ENCODE peak calls at places on chromosomes 4 and X, in nine cellular contexts. V is lower leg skin, Y is tibial nerve, X is HFF-Myc, L is endodermal cell, M is fibroblast of pulmonary artery, E is fibroblast of lung, Q is natural killer cell, A is AG09309. O is an unnamed sample.

GRCh38 chr4:28229092-28229491 is 1368.5 kb downstream of the STIM2 start:
- DNase-seq in V (no peak), Y (no peak), X (no peak), L (no peak), M (no peak), E (peak), Q (no peak), A (peak), O (no peak)

GRCh38 chr4:170145120-170145519 is 55.4 kb upstream of the AADAT start:
- DNase-seq in V (no peak), Y (no peak), X (no peak), L (no peak), M (no peak), E (no peak), Q (no peak), A (no peak), O (no peak)

GRCh38 chr4:41205130-41205529 is 9.2 kb downstream of the APBB2 start:
- DNase-seq in V (no peak), Y (no peak), X (no peak), L (no peak), M (no peak), E (no peak), Q (no peak), A (no peak), O (no peak)

GRCh38 chr4:171130126-171130801 is 682.9 kb upstream of the GALNTL6 start:
- DNase-seq in V (no peak), Y (no peak), X (no peak), L (no peak), M (no peak), E (no peak), Q (no peak), A (no peak), O (no peak)

GRCh38 chr4:10018818-10019438 is 2.4 kb downstream of the SLC2A9 start:
- DNase-seq in V (peak), Y (peak), X (peak), L (peak), M (peak), E (peak), Q (peak), A (peak), O (peak)

GRCh38 chr4:87067120-87067885 is 132.5 kb downstream of the AFF1 start:
- DNase-seq in V (no peak), Y (no peak), X (no peak), L (no peak), M (no peak), E (no peak), Q (no peak), A (no peak), O (no peak)

GRCh38 chr4:30789219-30789671 is 69.1 kb downstream of the PCDH7 start:
- DNase-seq in V (no peak), Y (no peak), X (no peak), L (no peak), M (no peak), E (no peak), Q (no peak), A (no peak), O (no peak)

GRCh38 chrX:102846544-102847236 is 90.4 kb upstream of the RAB40AL start:
- DNase-seq in V (no peak), Y (no peak), X (no peak), L (no peak), M (peak), E (peak), Q (no peak), A (no peak), O (no peak)

GRCh38 chr4:40698733-40699132 is 51.0 kb upstream of the NSUN7 start:
- DNase-seq in V (no peak), Y (no peak), X (no peak), L (no peak), M (no peak), E (no peak), Q (no peak), A (no peak), O (no peak)

GRCh38 chr4:51942108-51942832 is 77.9 kb downstream of the LRRC66 start:
- DNase-seq in V (no peak), Y (no peak), X (no peak), L (no peak), M (no peak), E (peak), Q (no peak), A (no peak), O (no peak)

GRCh38 chr4:114921191-114921590 is 192.2 kb downstream of the NDST4 start:
- DNase-seq in V (no peak), Y (no peak), X (no peak), L (no peak), M (no peak), E (no peak), Q (no peak), A (no peak), O (no peak)

GRCh38 chr4:107210450-107211239 is 174.5 kb upstream of the DKK2 start:
- DNase-seq in V (no peak), Y (no peak), X (no peak), L (peak), M (peak), E (peak), Q (no peak), A (no peak), O (no peak)

GRCh38 chr4:27176400-27176799 is 315.8 kb downstream of the STIM2 start:
- DNase-seq in V (no peak), Y (no peak), X (no peak), L (peak), M (peak), E (peak), Q (no peak), A (peak), O (no peak)

GRCh38 chr4:108814327-108814726 is 51.5 kb upstream of the ETNPPL start:
- DNase-seq in V (no peak), Y (no peak), X (no peak), L (no peak), M (no peak), E (no peak), Q (no peak), A (no peak), O (no peak)

GRCh38 chrX:121579016-121579760 is 531.8 kb downstream of the GLUD2 start:
- DNase-seq in V (no peak), Y (peak), X (peak), L (no peak), M (peak), E (peak), Q (no peak), A (no peak), O (no peak)

GRCh38 chr4:140291259-140291658 is 82.2 kb upstream of the SCOC start:
- DNase-seq in V (no peak), Y (no peak), X (no peak), L (no peak), M (no peak), E (no peak), Q (no peak), A (no peak), O (no peak)

GRCh38 chrX:129540068-129540653 is at the start of gene OCRL:
- DNase-seq in V (peak), Y (peak), X (no peak), L (peak), M (peak), E (peak), Q (peak), A (no peak), O (peak)

GRCh38 chr4:4837921-4838601 is 21.4 kb upstream of the MSX1 start:
- DNase-seq in V (peak), Y (no peak), X (peak), L (peak), M (no peak), E (peak), Q (no peak), A (no peak), O (no peak)

GRCh38 chrX:151973851-151974335 is 583 bp downstream of the GABRE start:
- DNase-seq in V (peak), Y (no peak), X (no peak), L (no peak), M (no peak), E (peak), Q (no peak), A (no peak), O (no peak)

GRCh38 chrX:3346436-3347329 is at the start of gene MXRA5:
- DNase-seq in V (no peak), Y (no peak), X (no peak), L (peak), M (peak), E (peak), Q (no peak), A (peak), O (no peak)

GRCh38 chr4:117429061-117429460 is 343.7 kb upstream of the TRAM1L1 start:
- DNase-seq in V (no peak), Y (no peak), X (no peak), L (peak), M (no peak), E (no peak), Q (no peak), A (no peak), O (no peak)

GRCh38 chr4:3870567-3870962 is 104.4 kb downstream of the ADRA2C start:
- DNase-seq in V (no peak), Y (no peak), X (no peak), L (peak), M (no peak), E (no peak), Q (no peak), A (no peak), O (no peak)

GRCh38 chr4:878796-879729 is 53.1 kb downstream of the GAK start:
- DNase-seq in V (no peak), Y (no peak), X (no peak), L (no peak), M (no peak), E (no peak), Q (no peak), A (no peak), O (no peak)

GRCh38 chr4:172892300-172892699 is 276.3 kb upstream of the GALNT7 start:
- DNase-seq in V (no peak), Y (no peak), X (peak), L (peak), M (peak), E (no peak), Q (no peak), A (no peak), O (no peak)

GRCh38 chr4:1459081-1459480 is 52.8 kb upstream of the NKX1-1 start:
- DNase-seq in V (peak), Y (no peak), X (no peak), L (peak), M (no peak), E (no peak), Q (no peak), A (no peak), O (no peak)

GRCh38 chrX:10922158-10922557 is 189.0 kb upstream of the HCCS start:
- DNase-seq in V (no peak), Y (no peak), X (peak), L (no peak), M (peak), E (peak), Q (no peak), A (peak), O (no peak)

GRCh38 chrX:30689116-30689515 is 35.9 kb downstream of the GK start:
- DNase-seq in V (no peak), Y (no peak), X (no peak), L (no peak), M (no peak), E (no peak), Q (no peak), A (no peak), O (no peak)

GRCh38 chr4:113968473-113968872 is 11.0 kb downstream of the ARSJ start:
- DNase-seq in V (no peak), Y (no peak), X (no peak), L (no peak), M (peak), E (peak), Q (no peak), A (no peak), O (no peak)

GRCh38 chrX:153930011-153930910 is 4.2 kb upstream of the ARHGAP4 start:
- DNase-seq in V (no peak), Y (no peak), X (no peak), L (no peak), M (no peak), E (no peak), Q (no peak), A (no peak), O (no peak)

GRCh38 chrX:153929576-153929975 is 3.5 kb upstream of the ARHGAP4 start:
- DNase-seq in V (no peak), Y (no peak), X (no peak), L (no peak), M (no peak), E (no peak), Q (no peak), A (no peak), O (no peak)

GRCh38 chrX:153927936-153928760 is 2.1 kb upstream of the ARHGAP4 start:
- DNase-seq in V (peak), Y (peak), X (peak), L (peak), M (peak), E (peak), Q (peak), A (peak), O (peak)

GRCh38 chrX:153927686-153927935 is 1.5 kb upstream of the ARHGAP4 start:
- DNase-seq in V (no peak), Y (no peak), X (no peak), L (no peak), M (no peak), E (no peak), Q (no peak), A (no peak), O (no peak)

DNA sequence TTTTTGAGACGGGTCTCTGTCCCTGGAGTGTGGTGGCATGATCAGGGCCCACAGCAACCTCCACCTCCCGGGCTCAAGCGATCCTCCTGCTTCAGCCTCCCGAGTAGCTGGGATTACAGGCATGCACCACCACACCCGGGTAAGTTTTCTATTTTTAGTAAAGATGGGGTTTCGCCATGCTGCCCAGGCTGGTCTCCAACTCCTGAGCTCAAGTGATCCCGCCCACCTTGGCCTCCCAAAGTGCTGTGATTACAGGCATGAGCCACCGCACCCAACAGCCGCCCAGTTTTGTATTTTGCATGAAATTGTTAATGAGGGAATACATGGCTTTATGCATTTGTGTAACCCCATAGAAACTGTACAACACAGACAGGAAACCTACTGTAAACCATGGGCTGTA is 2.8 kb upstream of the ARHGAP4 start:
- DNase-seq in V (no peak), Y (no peak), X (no peak), L (no peak), M (no peak), E (no peak), Q (no peak), A (no peak), O (no peak)
- TF ChIP-seq CTCF in V (no peak), Y (no peak), X (no peak), L (no peak), M (no peak), E (no peak), Q (no peak), A (no peak), O (no peak)

GRCh38 chrX:49053223-49054072 is 5.4 kb upstream of the CCDC120 start:
- DNase-seq in V (no peak), Y (no peak), X (no peak), L (peak), M (peak), E (peak), Q (peak), A (no peak), O (peak)
- TF ChIP-seq CTCF in V (no peak), Y (no peak), X (no peak), L (no peak), M (no peak), E (no peak), Q (no peak), A (no peak), O (no peak)

GRCh38 chrX:9282325-9282724 is 182.5 kb upstream of the TBL1X start:
- DNase-seq in V (no peak), Y (peak), X (no peak), L (no peak), M (peak), E (no peak), Q (no peak), A (no peak), O (no peak)

GRCh38 chrX:9286234-9286633 is 178.6 kb upstream of the TBL1X start:
- DNase-seq in V (no peak), Y (peak), X (no peak), L (no peak), M (no peak), E (no peak), Q (no peak), A (no peak), O (no peak)

GRCh38 chrX:9285342-9285771 is 179.5 kb upstream of the TBL1X start:
- DNase-seq in V (no peak), Y (no peak), X (no peak), L (no peak), M (no peak), E (no peak), Q (no peak), A (no peak), O (no peak)
- TF ChIP-seq CTCF in V (no peak), Y (no peak), X (no peak), L (no peak), M (no peak), E (no peak), Q (no peak), A (no peak), O (no peak)

GRCh38 chr4:8343051-8343966 is 73.8 kb downstream of the HTRA3 start:
- DNase-seq in V (peak), Y (no peak), X (no peak), L (peak), M (no peak), E (no peak), Q (no peak), A (no peak), O (no peak)

GRCh38 chr4:8341691-8342090 is 72.1 kb downstream of the HTRA3 start:
- DNase-seq in V (peak), Y (no peak), X (no peak), L (peak), M (peak), E (no peak), Q (no peak), A (no peak), O (no peak)

GRCh38 chr4:8343967-8344331 is 74.4 kb downstream of the HTRA3 start:
- DNase-seq in V (no peak), Y (no peak), X (no peak), L (no peak), M (no peak), E (no peak), Q (no peak), A (no peak), O (no peak)

GRCh38 chr4:8340721-8341680 is 71.4 kb downstream of the HTRA3 start:
- DNase-seq in V (peak), Y (peak), X (no peak), L (peak), M (peak), E (no peak), Q (no peak), A (no peak), O (no peak)

DNA sequence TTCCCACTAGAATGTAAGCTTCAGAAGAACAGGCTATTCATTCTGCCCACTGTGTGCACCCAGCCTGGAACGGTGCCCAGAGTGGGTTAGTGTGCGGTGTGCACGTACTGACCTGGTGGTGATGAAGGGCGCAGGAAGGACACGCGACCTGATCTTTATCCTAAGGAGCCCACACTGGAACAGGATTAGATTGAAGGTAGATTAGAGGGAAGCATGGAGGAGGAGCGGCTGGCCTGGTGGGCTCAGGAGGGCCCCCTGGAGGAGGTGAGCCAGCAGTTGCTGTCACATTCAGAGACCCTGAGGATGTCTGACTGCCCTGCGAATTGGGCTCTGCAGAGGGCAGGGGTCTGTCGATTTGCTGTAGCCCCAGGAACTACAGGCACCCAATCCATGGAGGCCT is 73.1 kb downstream of the HTRA3 start:
- DNase-seq in V (peak), Y (no peak), X (no peak), L (peak), M (no peak), E (no peak), Q (no peak), A (no peak), O (no peak)
- TF ChIP-seq CTCF in V (no peak), Y (no peak), X (peak), L (peak), M (no peak), E (no peak), Q (no peak), A (peak), O (no peak)

GRCh38 chrX:110678591-110678990 is 117.0 kb downstream of the CHRDL1 start:
- DNase-seq in V (no peak), Y (no peak), X (no peak), L (peak), M (no peak), E (no peak), Q (no peak), A (no peak), O (no peak)
- TF ChIP-seq CTCF in V (no peak), Y (no peak), X (no peak), L (peak), M (no peak), E (no peak), Q (no peak), A (no peak), O (no peak)

GRCh38 chr4:122932763-122933162 is 10.4 kb upstream of the NUDT6 start:
- DNase-seq in V (no peak), Y (no peak), X (no peak), L (no peak), M (no peak), E (no peak), Q (no peak), A (no peak), O (no peak)

GRCh38 chr4:122928930-122929329 is 6.5 kb upstream of the NUDT6 start:
- DNase-seq in V (no peak), Y (no peak), X (no peak), L (no peak), M (no peak), E (no peak), Q (no peak), A (no peak), O (no peak)

GRCh38 chr4:122930877-122931276 is 8.5 kb upstream of the NUDT6 start:
- DNase-seq in V (no peak), Y (no peak), X (no peak), L (no peak), M (peak), E (peak), Q (no peak), A (no peak), O (no peak)
- TF ChIP-seq CTCF in V (no peak), Y (peak), X (peak), L (peak), M (peak), E (no peak), Q (peak), A (peak), O (peak)

DNA sequence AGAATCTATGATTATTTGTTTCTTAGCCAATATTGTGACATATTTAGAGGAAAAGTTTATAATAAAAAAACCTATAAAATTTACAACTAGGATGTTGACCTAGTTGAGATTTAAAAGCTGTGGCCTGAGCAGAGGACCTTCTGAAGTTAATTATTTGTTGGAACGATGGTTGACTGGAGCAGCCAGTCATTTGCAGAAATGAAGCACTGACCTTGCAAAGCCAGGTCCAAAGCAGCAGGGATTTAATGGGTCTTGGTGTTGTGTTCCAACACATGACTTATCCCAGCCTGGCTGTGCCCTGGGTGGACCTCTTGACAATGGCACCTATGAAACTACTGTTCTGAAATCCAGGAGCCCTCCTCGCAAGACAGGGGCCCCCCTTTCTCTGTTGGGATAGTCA is 235.2 kb downstream of the FRAS1 start:
- DNase-seq in V (no peak), Y (no peak), X (no peak), L (no peak), M (no peak), E (no peak), Q (no peak), A (no peak), O (no peak)
- TF ChIP-seq CTCF in V (no peak), Y (no peak), X (no peak), L (no peak), M (no peak), E (no peak), Q (no peak), A (no peak), O (no peak)

GRCh38 chrX:154320406-154320805 is 24.8 kb downstream of the TKTL1 start:
- DNase-seq in V (no peak), Y (no peak), X (no peak), L (no peak), M (no peak), E (no peak), Q (no peak), A (no peak), O (no peak)

GRCh38 chrX:154323537-154323936 is 27.9 kb downstream of the TKTL1 start:
- DNase-seq in V (no peak), Y (no peak), X (no peak), L (no peak), M (no peak), E (no peak), Q (no peak), A (no peak), O (no peak)

GRCh38 chrX:154321152-154321551 is 25.6 kb downstream of the TKTL1 start:
- DNase-seq in V (no peak), Y (no peak), X (no peak), L (no peak), M (no peak), E (no peak), Q (no peak), A (no peak), O (no peak)

GRCh38 chrX:154322890-154323289 is 27.3 kb downstream of the TKTL1 start:
- DNase-seq in V (no peak), Y (no peak), X (no peak), L (no peak), M (no peak), E (no peak), Q (no peak), A (no peak), O (no peak)

DNA sequence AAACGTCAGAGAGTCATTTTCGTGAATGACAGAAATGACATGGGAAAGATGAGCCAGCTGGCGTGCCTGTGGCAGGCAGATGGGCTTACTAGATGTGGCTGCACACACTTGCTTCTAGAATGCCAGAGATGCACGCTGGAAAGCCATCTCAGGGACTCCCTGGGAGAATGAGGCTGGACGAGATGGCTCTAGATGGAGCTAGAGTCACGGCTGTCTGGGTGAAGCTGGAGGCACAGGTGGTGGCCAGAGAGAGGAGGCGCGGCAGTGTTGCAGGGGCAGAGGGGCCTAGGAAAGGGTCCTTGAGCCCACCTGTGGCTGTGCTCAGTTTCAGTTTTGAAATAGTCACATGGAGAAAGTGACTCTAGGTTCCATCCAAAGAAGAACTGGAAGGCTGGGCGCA is 26.0 kb downstream of the TKTL1 start:
- DNase-seq in V (no peak), Y (no peak), X (no peak), L (no peak), M (no peak), E (no peak), Q (no peak), A (no peak), O (no peak)
- TF ChIP-seq CTCF in V (no peak), Y (no peak), X (no peak), L (no peak), M (no peak), E (no peak), Q (no peak), A (peak), O (peak)

O was measured in GM10248.